ENCODE peak calls at places on chromosomes 2 and 18, in eight cellular contexts. M, C, Z, J, T, S, O and H are unnamed samples. For H3K4me1 and H3K9me2, the result is how much of the 10 kb centered on the place peaks cover.

GRCh38 chr2:20781656-20782265 is 41.1 kb downstream of the LDAH start:
- DNase-seq in O (peak), Z (no peak), M (peak), T (peak), S (peak), J (no peak), C (peak), H (peak)

GRCh38 chr18:28854964-28855363 is 678.0 kb upstream of the CDH2 start:
- DNase-seq in J (no peak), C (peak), S (peak), M (no peak), O (no peak), T (no peak), Z (no peak), H (no peak)

GRCh38 chr18:34959211-34959829 is 81.9 kb upstream of the MAPRE2 start:
- DNase-seq in Z (no peak), J (no peak), M (no peak), O (no peak), C (peak), S (no peak), T (no peak), H (no peak)

GRCh38 chr18:79930020-79930642 is 21.3 kb downstream of the SLC66A2 start:
- DNase-seq in Z (no peak), T (no peak), O (no peak), C (no peak), J (no peak), S (no peak), M (no peak), H (no peak)

GRCh38 chr2:133532919-133533318 is 35.3 kb downstream of the NCKAP5 start:
- DNase-seq in C (no peak), S (peak), J (no peak), O (no peak), M (no peak), T (no peak), Z (no peak), H (no peak)

GRCh38 chr2:42450136-42450535 is 43.6 kb downstream of the KCNG3 start:
- DNase-seq in S (peak), T (no peak), M (no peak), J (no peak), C (no peak), O (no peak), Z (no peak), H (no peak)

GRCh38 chr2:215535125-215535668 is 99.3 kb upstream of the FN1 start:
- DNase-seq in J (no peak), M (no peak), Z (no peak), S (no peak), C (peak), T (no peak), O (no peak), H (no peak)

GRCh38 chr18:58726671-58727070 is 55.4 kb downstream of the MALT1 start:
- DNase-seq in T (no peak), C (no peak), J (no peak), Z (no peak), M (no peak), S (no peak), O (no peak), H (no peak)

GRCh38 chr2:16487686-16488085 is 177.9 kb downstream of the CYRIA start:
- DNase-seq in T (peak), O (no peak), J (no peak), M (peak), C (peak), S (peak), Z (no peak), H (peak)

GRCh38 chr2:218259099-218259921 is 1.5 kb upstream of the GPBAR1 start:
- DNase-seq in Z (no peak), M (peak), S (peak), J (no peak), O (no peak), C (peak), T (peak), H (no peak)

GRCh38 chr2:239181074-239181581 is 219.7 kb downstream of the HDAC4 start:
- DNase-seq in J (no peak), S (no peak), Z (no peak), C (no peak), T (no peak), O (no peak), M (no peak), H (no peak)

GRCh38 chr2:145798419-145798818 is 1278.5 kb upstream of the ZEB2 start:
- DNase-seq in M (no peak), O (no peak), T (no peak), S (no peak), Z (no peak), C (no peak), J (no peak), H (no peak)

GRCh38 chr18:79590191-79591039 is 89.2 kb upstream of the CTDP1 start:
- DNase-seq in S (peak), Z (no peak), M (no peak), C (no peak), T (no peak), J (no peak), O (no peak), H (no peak)

GRCh38 chr2:240956161-240956934 is 42.1 kb upstream of the SNED1 start:
- DNase-seq in J (no peak), S (no peak), M (no peak), C (no peak), O (no peak), Z (no peak), T (peak), H (no peak)

GRCh38 chr2:108492364-108492763 is 41.9 kb upstream of the LIMS1 start:
- DNase-seq in J (no peak), Z (no peak), O (no peak), M (no peak), C (peak), T (no peak), S (peak), H (no peak)

GRCh38 chr18:44033144-44033543 is 647.5 kb upstream of the SETBP1 start:
- DNase-seq in J (no peak), C (peak), T (no peak), S (no peak), M (no peak), O (no peak), Z (no peak), H (no peak)

GRCh38 chr2:142992843-142993242 is 115.4 kb downstream of the KYNU start:
- DNase-seq in J (no peak), C (no peak), Z (no peak), M (no peak), S (no peak), T (no peak), O (no peak), H (no peak)

GRCh38 chr2:151616760-151617339 is 117.4 kb downstream of the NEB start:
- DNase-seq in C (no peak), S (no peak), J (no peak), M (no peak), Z (no peak), T (no peak), O (no peak), H (no peak)

GRCh38 chr2:178177066-178177679 is 17.1 kb upstream of the OSBPL6 start:
- DNase-seq in O (no peak), S (peak), J (no peak), M (no peak), T (no peak), Z (no peak), C (no peak), H (no peak)

GRCh38 chr2:237581751-237582746 is 8.5 kb downstream of the RAB17 start:
- DNase-seq in S (peak), J (no peak), T (peak), M (no peak), Z (no peak), C (peak), O (peak), H (no peak)
- H3K4me1 ChIP-seq in S (under half), J (under half), T (under half), M (under half), Z (under half), C (under half), O (under half), H (under half)

DNA sequence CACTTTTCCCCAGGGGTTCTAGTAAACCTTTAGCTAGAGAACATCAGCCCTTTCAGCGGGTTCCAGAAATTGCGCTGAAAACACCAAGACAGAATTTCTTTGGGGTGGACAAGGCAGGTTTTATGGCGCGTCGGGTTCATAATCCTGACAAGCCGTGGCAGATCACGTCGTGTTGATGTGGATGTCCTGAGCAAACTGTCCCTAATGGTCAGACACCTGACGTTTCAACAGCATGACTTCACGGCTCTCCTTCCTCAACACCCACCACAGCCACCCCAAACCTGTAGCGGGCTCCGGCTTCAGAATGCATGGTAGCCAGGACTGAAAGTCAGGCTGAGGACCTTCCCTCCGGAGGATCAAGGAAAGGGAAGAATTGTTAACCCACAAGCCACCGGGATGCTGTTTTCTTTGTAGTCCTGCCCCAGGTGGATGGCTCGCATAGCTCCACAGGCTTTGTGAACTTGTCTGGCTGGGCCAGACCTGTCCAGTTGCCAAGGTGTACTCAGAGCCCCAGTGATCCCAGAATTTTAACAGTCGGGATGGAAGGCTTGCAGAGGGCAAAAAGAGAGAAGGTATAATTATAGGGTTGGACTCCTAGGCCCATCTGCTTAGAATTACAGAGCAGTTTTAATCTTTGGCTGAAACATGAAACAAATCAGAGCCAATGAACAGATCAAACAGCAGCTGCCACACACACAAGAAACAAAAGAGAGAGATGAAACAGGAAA is 1.5 kb downstream of the APCDD1 start:
- DNase-seq in M (peak), C (peak), T (no peak), J (no peak), Z (no peak), O (no peak), S (no peak), H (no peak)
- H2AFZ ChIP-seq in M (no peak), C (no peak), T (no peak), J (no peak), Z (no peak), O (no peak), S (peak), H (no peak)

GRCh38 chr2:174668075-174668474 is 70.5 kb upstream of the WIPF1 start:
- DNase-seq in S (no peak), J (no peak), O (no peak), T (no peak), Z (no peak), C (no peak), M (no peak), H (no peak)
- H3K9me2 ChIP-seq in S (under half), J (under half), O (under half), T (under half), Z (under half), C (under half), M (under half), H (under half)

GRCh38 chr2:47070155-47070919 is 84.8 kb downstream of the STPG4 start:
- DNase-seq in C (no peak), T (no peak), J (no peak), M (no peak), S (peak), Z (no peak), O (no peak), H (no peak)
- H3K4me1 ChIP-seq in C (under half), T (half or more), J (half or more), M (under half), S (half or more), Z (half or more), O (under half), H (under half)

DNA sequence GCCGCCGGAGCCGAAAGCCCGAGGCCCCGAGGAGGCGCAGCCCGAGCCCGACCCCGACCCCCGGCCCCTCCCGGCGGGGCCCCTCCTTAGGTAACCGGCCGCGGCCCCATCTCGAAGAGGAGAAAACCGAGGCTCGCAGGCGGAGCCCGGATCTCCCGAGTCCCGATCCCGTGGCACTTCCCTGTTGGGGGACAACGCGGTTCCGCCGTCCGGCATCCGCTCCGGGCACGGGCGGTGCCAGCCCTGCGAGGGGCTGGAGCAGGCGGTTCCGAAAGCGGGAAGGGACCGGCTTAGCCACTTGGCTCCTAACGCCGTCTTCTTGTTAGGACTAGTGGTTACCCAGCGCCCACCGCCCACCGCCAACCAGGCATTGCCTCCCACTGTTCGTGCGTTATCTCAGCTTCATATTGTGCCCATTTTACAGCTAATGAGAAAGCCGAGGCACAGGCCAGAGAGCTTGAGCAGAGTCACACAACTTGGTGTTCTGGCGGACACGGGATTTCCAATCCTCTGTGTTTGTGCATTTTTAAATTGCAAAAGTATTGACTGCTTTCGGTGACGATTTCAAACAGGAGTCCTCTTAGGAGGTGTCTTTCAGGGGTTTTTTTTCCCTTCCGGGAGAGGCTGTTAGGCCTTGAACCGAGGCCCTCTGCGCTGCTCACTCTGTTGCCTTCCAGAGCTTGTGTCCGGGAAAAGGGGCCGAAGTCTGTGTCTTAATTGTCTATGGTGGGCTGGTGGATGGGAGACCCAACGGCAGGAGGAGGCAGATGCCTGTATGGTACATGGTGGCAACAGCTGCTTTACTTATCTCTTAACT is 559 bp downstream of the CENPA start:
- DNase-seq in C (no peak), S (peak), O (peak), J (no peak), M (no peak), Z (no peak), T (peak), H (peak)
- H2AFZ ChIP-seq in C (peak), S (peak), O (peak), J (no peak), M (peak), Z (peak), T (peak), H (peak)

GRCh38 chr2:237137626-237138323 is 52.1 kb downstream of the COPS8 start:
- DNase-seq in Z (no peak), C (no peak), S (no peak), T (no peak), O (no peak), M (no peak), J (no peak), H (no peak)

GRCh38 chr2:237134831-237135230 is 49.1 kb downstream of the COPS8 start:
- DNase-seq in Z (no peak), C (no peak), T (no peak), S (no peak), J (no peak), M (no peak), O (no peak), H (no peak)

GRCh38 chr2:237134321-237134720 is 48.6 kb downstream of the COPS8 start:
- DNase-seq in T (no peak), C (no peak), Z (no peak), O (no peak), M (no peak), S (no peak), J (no peak), H (no peak)

GRCh38 chr2:237139123-237139675 is 53.5 kb downstream of the COPS8 start:
- DNase-seq in M (no peak), J (no peak), Z (no peak), T (no peak), C (no peak), O (no peak), S (no peak), H (no peak)

DNA sequence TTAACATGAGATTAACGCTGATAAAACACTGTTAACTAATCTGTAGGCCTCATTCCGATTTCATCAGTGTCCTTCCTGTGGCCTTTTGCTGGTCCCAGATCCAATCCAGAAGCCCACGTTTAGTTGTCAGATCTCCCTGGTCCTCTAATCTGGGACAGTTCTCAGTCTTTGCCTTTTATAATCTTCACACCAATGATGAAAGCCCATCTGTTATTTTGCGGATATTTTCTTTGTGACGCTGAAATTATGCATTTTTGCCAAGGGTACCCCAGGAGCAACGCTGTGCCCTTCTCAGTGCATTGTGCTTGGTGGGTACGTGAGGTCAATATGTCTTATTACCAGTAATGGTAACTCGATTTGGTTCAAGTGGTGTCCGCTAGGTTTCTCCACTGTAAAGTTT is 51.1 kb downstream of the COPS8 start:
- DNase-seq in O (no peak), Z (no peak), C (no peak), J (no peak), M (no peak), T (no peak), S (no peak), H (no peak)
- H3K9me2 ChIP-seq in O (under half), Z (under half), C (under half), J (under half), M (under half), T (under half), S (under half), H (under half)